ENCODE peak calls at places on chromosomes 1 and 21, in ten cellular contexts. R is brain pericyte; X is nephron progenitor cell; B is LNCaP clone FGC; F is ascending aorta; M is GF-D8; A is WTC11; Q is NCI-H748 treated with DMSO at 0.1 percent for 48 hours; W is NCI-H1105; Z is activated CD8-positive, alpha-beta memory T cell treated with anti-CD3 and anti-CD28 coated beads for 48 hours. C is an unnamed sample.

GRCh38 chr21:36741506-36741905 is 42.6 kb downstream of the SIM2 start:
- DNase-seq in B (no peak), X (no peak), Z (no peak), Q (no peak), W (no peak), F (no peak), R (no peak), A (no peak), M (no peak), C (no peak)

GRCh38 chr1:170149241-170149640 is 3.5 kb downstream of the NTMT2 start:
- DNase-seq in B (no peak), W (no peak), Z (no peak), R (no peak), F (no peak), A (no peak), X (no peak), Q (no peak), M (no peak), C (no peak)

GRCh38 chr21:24829397-24829796 is 777.9 kb downstream of the MRPL39 start:
- DNase-seq in Q (no peak), A (no peak), W (no peak), M (no peak), F (no peak), X (no peak), B (no peak), Z (no peak), R (no peak), C (no peak)

GRCh38 chr1:89547563-89548485 is 23.2 kb downstream of the LRRC8B start:
- DNase-seq in B (no peak), R (no peak), Z (no peak), F (no peak), M (no peak), A (no peak), W (peak), Q (peak), X (no peak), C (no peak)

GRCh38 chr1:54818461-54819194 is 17.5 kb upstream of the TTC22 start:
- DNase-seq in B (no peak), M (no peak), W (no peak), R (no peak), F (no peak), A (no peak), Q (no peak), Z (no peak), X (no peak), C (no peak)

GRCh38 chr1:154325583-154326545 is 539 bp downstream of the ATP8B2 start:
- DNase-seq in M (no peak), R (no peak), F (peak), W (no peak), X (peak), Q (no peak), Z (no peak), B (no peak), A (peak), C (peak)

GRCh38 chr1:25774921-25775774 is 24.8 kb upstream of the SELENON start:
- DNase-seq in F (no peak), Q (no peak), A (no peak), W (peak), X (no peak), M (peak), R (no peak), B (no peak), Z (peak), C (no peak)

GRCh38 chr21:29230541-29231275 is 68.0 kb upstream of the BACH1 start:
- DNase-seq in R (no peak), Z (no peak), Q (no peak), F (no peak), X (no peak), W (no peak), M (no peak), A (no peak), B (no peak), C (no peak)

GRCh38 chr21:25467891-25468290 is 139.4 kb downstream of the MRPL39 start:
- DNase-seq in W (no peak), Q (no peak), M (no peak), A (no peak), B (no peak), R (no peak), Z (no peak), F (no peak), X (no peak), C (no peak)

GRCh38 chr1:234997201-234998173 is 131.2 kb downstream of the TOMM20 start:
- DNase-seq in M (no peak), Q (no peak), F (peak), X (no peak), B (peak), A (no peak), Z (no peak), W (no peak), R (peak), C (no peak)

GRCh38 chr1:162069334-162070093 is at the start of gene NOS1AP:
- DNase-seq in Q (peak), A (peak), R (no peak), M (no peak), X (peak), F (peak), B (no peak), W (peak), Z (peak), C (peak)

GRCh38 chr21:42574234-42575027 is 60.8 kb downstream of the SLC37A1 start:
- DNase-seq in F (no peak), W (no peak), R (no peak), M (no peak), Z (no peak), A (peak), X (no peak), B (no peak), Q (no peak), C (peak)

GRCh38 chr21:38126677-38127271 is 130.0 kb upstream of the KCNJ15 start:
- DNase-seq in X (peak), Z (no peak), Q (peak), M (no peak), W (peak), R (no peak), F (peak), B (no peak), A (peak), C (peak)

GRCh38 chr1:109718495-109718894 is 6.4 kb downstream of the GSTM5 start:
- DNase-seq in W (no peak), R (no peak), A (no peak), Z (no peak), Q (no peak), F (no peak), B (peak), X (no peak), M (no peak), C (peak)

GRCh38 chr21:39422468-39423241 is 22.9 kb downstream of the LCA5L start:
- DNase-seq in M (no peak), B (no peak), R (no peak), X (no peak), Q (no peak), F (no peak), A (no peak), W (no peak), Z (no peak), C (peak)

GRCh38 chr1:53413175-53414001 is 45.8 kb upstream of the DMRTB1 start:
- DNase-seq in X (no peak), W (no peak), F (no peak), Q (no peak), Z (peak), A (no peak), B (no peak), R (peak), M (no peak), C (peak)

GRCh38 chr1:84923317-84923716 is 30.3 kb upstream of the LPAR3 start:
- DNase-seq in W (no peak), A (no peak), B (no peak), M (no peak), Q (no peak), R (no peak), F (no peak), Z (no peak), X (no peak), C (no peak)

GRCh38 chr1:87853576-87854351 is 525.1 kb downstream of the LMO4 start:
- DNase-seq in B (no peak), R (no peak), Z (no peak), A (no peak), Q (no peak), M (no peak), W (no peak), X (no peak), F (no peak), C (no peak)

GRCh38 chr21:43191521-43191920 is 22.7 kb downstream of the CRYAA start:
- DNase-seq in R (no peak), A (peak), W (no peak), Z (no peak), F (peak), Q (no peak), B (no peak), M (no peak), X (no peak), C (no peak)

GRCh38 chr1:156468693-156469345 is 31.8 kb downstream of the MEF2D start:
- DNase-seq in Q (no peak), R (no peak), F (no peak), A (no peak), B (no peak), M (no peak), Z (no peak), W (no peak), X (no peak), C (no peak)

GRCh38 chr1:17021896-17022295 is 10.2 kb upstream of the ATP13A2 start:
- DNase-seq in M (no peak), B (no peak), R (no peak), A (no peak), W (no peak), Q (no peak), Z (no peak), X (no peak), F (peak), C (no peak)

GRCh38 chr1:23558872-23559135 is 497 bp downstream of the ID3 start:
- DNase-seq in A (no peak), R (no peak), F (no peak), X (no peak), W (no peak), B (no peak), Z (no peak), Q (no peak), M (no peak), C (no peak)

GRCh38 chr1:177849130-177849529 is 120.7 kb downstream of the SEC16B start:
- DNase-seq in X (no peak), A (no peak), W (peak), B (no peak), Z (no peak), R (no peak), M (no peak), F (no peak), Q (no peak), C (no peak)

GRCh38 chr1:101237229-101237837 is 514 bp downstream of the S1PR1 start:
- DNase-seq in F (no peak), R (peak), Z (no peak), X (peak), B (no peak), M (no peak), Q (peak), W (no peak), A (no peak), C (peak)

GRCh38 chr1:42145726-42146125 is 7.5 kb upstream of the GUCA2B start:
- DNase-seq in X (no peak), Q (no peak), A (no peak), W (no peak), R (no peak), M (no peak), Z (no peak), F (no peak), B (no peak), C (no peak)

C was measured in NB4.